ENCODE peak calls at places on chromosomes 2 and 18, in four cellular contexts. U is PC-3, Z is transverse colon, R is GM23338. N is an unnamed sample. For H3K36me3, the result is how much of the 10 kb centered on the place peaks cover.

GRCh38 chr18:55243852-55244251 is 284.6 kb upstream of the CCDC68 start:
- DNase-seq in Z (no peak), R (no peak), U (no peak), N (peak)

GRCh38 chr2:234795974-234796690 is 155.7 kb upstream of the SH3BP4 start:
- DNase-seq in R (no peak), Z (no peak), U (no peak), N (no peak)

GRCh38 chr2:120508581-120509041 is 162.7 kb downstream of the INHBB start:
- DNase-seq in R (no peak), Z (no peak), U (peak), N (no peak)

GRCh38 chr2:89845532-89845931 is 1154.1 kb downstream of the RPIA start:
- DNase-seq in R (no peak), Z (no peak), U (no peak), N (no peak)

GRCh38 chr18:37378616-37379015 is 187.0 kb downstream of the CELF4 start:
- DNase-seq in R (no peak), Z (no peak), U (no peak), N (no peak)

GRCh38 chr2:221570321-221571107 is 1.6 kb downstream of the EPHA4 start:
- DNase-seq in Z (peak), U (peak), R (peak), N (no peak)

GRCh38 chr2:196587061-196587460 is 52.5 kb upstream of the CCDC150 start:
- DNase-seq in Z (no peak), U (peak), R (no peak), N (no peak)

GRCh38 chr2:41791523-41791922 is 256.3 kb upstream of the PKDCC start:
- DNase-seq in R (peak), U (peak), Z (no peak), N (no peak)

GRCh38 chr2:207230261-207231105 is 64.7 kb upstream of the KLF7 start:
- DNase-seq in U (peak), Z (no peak), R (peak), N (peak)

GRCh38 chr2:112033600-112033999 is 21.5 kb upstream of the TMEM87B start:
- DNase-seq in U (peak), Z (no peak), R (no peak), N (no peak)

GRCh38 chr2:30877833-30878232 is 70.6 kb upstream of the CAPN13 start:
- DNase-seq in Z (no peak), R (no peak), U (no peak), N (no peak)

GRCh38 chr2:98750593-98751282 is 19.8 kb upstream of the MGAT4A start:
- DNase-seq in R (no peak), Z (no peak), U (no peak), N (no peak)

GRCh38 chr2:199335502-199335901 is 122.2 kb downstream of the SATB2 start:
- DNase-seq in Z (no peak), U (no peak), R (no peak), N (no peak)

GRCh38 chr2:54903736-54904554 is 146.3 kb downstream of the RTN4 start:
- DNase-seq in Z (peak), R (no peak), U (peak), N (peak)

GRCh38 chr2:10124538-10125045 is 2.1 kb downstream of the RRM2 start:
- DNase-seq in Z (peak), R (peak), U (peak), N (peak)

GRCh38 chr18:43917487-43917886 is 640.2 kb upstream of the SYT4 start:
- DNase-seq in Z (no peak), R (no peak), U (no peak), N (no peak)

GRCh38 chr2:71326968-71327367 is 4.6 kb upstream of the ZNF638 start:
- DNase-seq in R (no peak), U (no peak), Z (no peak), N (no peak)

GRCh38 chr2:183186296-183186695 is 62.1 kb downstream of the NUP35 start:
- DNase-seq in Z (no peak), U (no peak), R (no peak), N (no peak)

GRCh38 chr18:74213429-74213828 is 65.1 kb downstream of the TIMM21 start:
- DNase-seq in U (no peak), Z (no peak), R (no peak), N (no peak)

GRCh38 chr2:151842830-151843668 is 14.8 kb upstream of the ARL5A start:
- DNase-seq in R (no peak), Z (no peak), U (no peak), N (no peak)

GRCh38 chr2:43169091-43169936 is 57.1 kb downstream of the ZFP36L2 start:
- DNase-seq in Z (peak), R (no peak), U (peak), N (no peak)

GRCh38 chr2:17878222-17879136 is at the start of gene KCNS3:
- DNase-seq in U (peak), Z (peak), R (peak), N (peak)

GRCh38 chr2:56155188-56155587 is 28.6 kb upstream of the CCDC85A start:
- DNase-seq in Z (no peak), U (no peak), R (no peak), N (no peak)

GRCh38 chr2:191811807-191812602 is 34.9 kb downstream of the CAVIN2 start:
- DNase-seq in Z (peak), U (peak), R (peak), N (peak)

GRCh38 chr2:73156539-73157124 is 43.9 kb upstream of the RAB11FIP5 start:
- DNase-seq in Z (peak), U (peak), R (peak), N (peak)

GRCh38 chr2:143397886-143398614 is 268.8 kb downstream of the ARHGAP15 start:
- DNase-seq in U (peak), Z (no peak), R (no peak), N (no peak)

GRCh38 chr2:95730813-95731212 is 139.0 kb downstream of the TRIM43 start:
- DNase-seq in R (no peak), U (no peak), Z (no peak), N (peak)
- H3K36me3 ChIP-seq in R (under half), U (under half), Z (under half), N (under half)

GRCh38 chr18:50399582-50399981 is 24.7 kb downstream of the SKA1 start:
- DNase-seq in U (no peak), Z (no peak), R (no peak), N (no peak)

GRCh38 chr18:50401334-50401733 is 26.5 kb downstream of the SKA1 start:
- DNase-seq in R (no peak), Z (no peak), U (no peak), N (no peak)

GRCh38 chr18:50398099-50398498 is 23.3 kb downstream of the SKA1 start:
- DNase-seq in U (no peak), R (no peak), Z (no peak), N (no peak)

GRCh38 chr18:50398947-50399346 is 24.1 kb downstream of the SKA1 start:
- DNase-seq in R (no peak), Z (no peak), U (no peak), N (peak)

DNA sequence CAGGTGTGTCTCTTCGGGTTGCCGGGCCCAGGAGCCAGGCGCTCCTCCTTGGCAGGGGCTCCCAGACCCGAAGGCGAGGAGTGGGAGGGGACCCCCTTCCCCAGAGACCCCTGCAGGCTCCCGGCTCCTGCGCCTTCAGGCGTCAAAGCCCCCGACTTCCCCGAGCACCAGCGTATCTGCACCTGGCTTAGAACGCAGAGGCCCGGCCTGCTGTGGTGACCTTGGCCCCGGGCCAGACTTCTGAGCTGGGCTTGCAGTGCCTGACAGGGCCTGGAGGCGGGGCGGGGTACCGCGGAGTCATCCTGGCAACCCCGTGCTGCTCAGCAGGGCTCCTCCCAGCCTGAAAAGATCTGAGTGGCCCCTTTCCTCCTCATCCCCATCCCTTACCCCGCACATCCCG is 27.0 kb downstream of the SKA1 start:
- DNase-seq in U (peak), Z (peak), R (peak), N (peak)
- TF ChIP-seq CTCF in U (no peak), Z (no peak), R (no peak), N (no peak)

DNA sequence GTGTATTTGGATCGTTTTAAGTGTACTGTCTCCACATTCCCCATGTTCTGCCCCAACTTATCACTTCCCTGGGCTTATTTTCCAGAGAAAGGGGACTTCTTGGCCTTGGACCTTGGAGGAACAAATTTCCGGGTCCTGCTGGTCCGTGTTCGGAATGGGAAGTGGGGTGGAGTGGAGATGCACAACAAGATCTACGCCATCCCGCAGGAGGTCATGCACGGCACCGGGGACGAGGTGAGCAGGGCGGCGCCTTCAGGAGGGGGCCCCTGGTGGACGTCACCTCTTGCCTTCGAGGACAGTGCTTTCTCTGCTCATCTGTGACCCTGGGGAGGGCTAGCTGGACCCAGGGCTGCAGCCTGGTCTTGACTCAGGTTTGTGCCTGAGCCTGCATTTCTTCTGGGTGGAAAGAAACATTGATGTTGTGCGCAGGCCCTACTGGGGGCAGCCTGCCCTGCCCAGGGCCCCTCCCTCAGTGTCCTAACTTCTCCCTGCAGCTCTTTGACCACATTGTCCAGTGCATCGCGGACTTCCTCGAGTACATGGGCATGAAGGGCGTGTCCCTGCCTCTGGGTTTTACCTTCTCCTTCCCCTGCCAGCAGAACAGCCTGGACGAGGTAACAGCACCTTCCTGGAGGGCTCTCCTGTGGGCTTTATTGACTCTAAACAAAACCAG is 47.8 kb downstream of the HK2 start:
- DNase-seq in R (no peak), Z (no peak), U (no peak), N (no peak)
- H3K36me3 ChIP-seq in R (half or more), Z (under half), U (half or more), N (under half)

GRCh38 chr18:62324917-62325805 is at the start of gene TNFRSF11A:
- DNase-seq in R (peak), Z (peak), U (peak), N (no peak)
- TF ChIP-seq CTCF in R (peak), Z (peak), U (peak), N (no peak)

DNA sequence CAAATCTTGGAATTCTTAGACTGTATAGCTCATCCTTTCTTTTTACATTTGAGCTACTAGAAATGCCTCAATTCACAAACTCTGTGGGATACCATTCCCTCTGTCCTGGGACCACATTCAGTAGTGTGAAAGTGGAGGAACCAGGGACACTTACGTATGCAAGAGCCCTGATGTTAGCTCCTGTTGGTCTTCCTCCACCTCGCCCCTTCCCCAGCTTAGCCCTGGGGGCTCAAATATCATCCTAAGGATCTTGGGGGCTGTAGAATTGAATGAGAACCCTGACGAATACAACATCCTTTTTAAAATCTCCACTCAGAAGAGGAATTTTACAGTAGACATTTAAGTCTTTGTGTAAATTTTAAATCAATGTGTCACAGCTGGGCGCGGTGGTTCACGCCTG is 65.2 kb upstream of the RAPH1 start:
- DNase-seq in Z (no peak), R (peak), U (no peak), N (no peak)
- H3K36me3 ChIP-seq in Z (under half), R (under half), U (under half), N (under half)

DNA sequence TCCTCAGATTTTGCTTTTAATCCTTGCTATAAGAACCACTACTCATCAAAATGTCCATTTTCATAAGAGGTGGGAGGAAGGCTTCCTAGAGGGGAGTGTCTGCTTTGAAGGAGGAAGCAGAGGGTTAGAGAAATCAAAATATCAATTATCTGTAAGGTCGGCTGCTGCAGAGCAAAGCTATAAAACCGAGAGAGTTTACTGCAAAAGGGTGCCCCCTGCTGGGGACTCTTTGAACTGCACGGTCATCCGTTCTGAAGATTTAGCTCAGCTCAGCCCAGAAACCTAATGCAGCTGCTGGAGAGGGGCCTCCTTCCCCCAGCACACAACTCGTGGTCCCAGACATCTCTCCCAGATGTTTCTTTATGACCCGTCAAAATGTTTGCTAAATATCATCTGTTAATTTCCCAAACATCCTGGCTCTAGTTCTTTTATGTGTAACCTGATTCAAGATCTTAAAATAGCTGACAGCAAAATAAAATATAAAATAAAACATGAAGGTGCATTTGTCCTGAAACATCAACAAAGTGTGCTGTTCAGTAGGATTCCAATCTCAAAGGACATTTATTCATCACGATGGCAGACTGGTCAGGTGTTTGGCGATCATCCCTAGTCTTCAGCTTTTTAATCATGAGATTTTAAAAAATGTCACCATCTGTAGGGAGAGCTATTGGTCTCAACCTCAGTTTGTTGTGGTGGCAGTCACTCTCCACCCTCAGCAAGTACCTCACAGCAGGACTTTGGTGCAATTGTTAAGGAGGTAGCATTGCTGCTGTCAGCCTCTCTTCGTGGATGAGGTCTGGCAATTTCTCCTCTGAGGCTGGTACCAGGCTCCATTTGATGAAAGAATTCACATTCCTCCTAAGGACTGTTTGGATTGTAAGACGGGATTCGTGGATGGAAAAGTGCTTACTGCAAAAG is 185.9 kb downstream of the MTX2 start:
- DNase-seq in R (peak), Z (peak), U (peak), N (peak)
- TF ChIP-seq CTCF in R (peak), Z (peak), U (peak), N (peak)

GRCh38 chr2:37180640-37181039 is 7.8 kb downstream of the SULT6B1 start:
- DNase-seq in Z (no peak), U (no peak), R (no peak), N (no peak)
- H3K36me3 ChIP-seq in Z (under half), U (under half), R (under half), N (under half)

GRCh38 chr2:217326238-217327022 is 466.6 kb upstream of the TNP1 start:
- DNase-seq in Z (no peak), U (peak), R (no peak), N (no peak)
- TF ChIP-seq CTCF in Z (no peak), U (no peak), R (no peak), N (no peak)

N was measured in BE2C.